ENCODE peak calls at places on chromosomes 12 and 14, in ten cellular contexts. Q, E, X, R, W, N, H, J, U and M are unnamed samples. For H3K4me1, the result is how much of the 10 kb centered on the place peaks cover.

GRCh38 chr14:35292770-35293561 is 784 bp downstream of the PSMA6 start:
- DNase-seq in U (peak), W (no peak), N (no peak), H (no peak), E (no peak), R (peak), Q (no peak), J (no peak), X (no peak), M (no peak)

GRCh38 chr12:116183741-116184141 is 93.8 kb downstream of the MED13L start:
- DNase-seq in R (peak), X (no peak), E (no peak), U (no peak), W (no peak), J (no peak), Q (no peak), N (no peak), H (no peak), M (no peak)

GRCh38 chr14:91839754-91840153 is 27.6 kb downstream of the TC2N start:
- DNase-seq in N (no peak), W (no peak), H (no peak), U (no peak), R (no peak), Q (no peak), X (no peak), E (no peak), J (no peak), M (no peak)

GRCh38 chr14:36662543-36663403 is 1.1 kb downstream of the PAX9 start:
- DNase-seq in N (no peak), R (no peak), U (no peak), W (no peak), J (no peak), E (no peak), X (peak), H (no peak), Q (no peak), M (no peak)

GRCh38 chr12:131860472-131861260 is 32.5 kb downstream of the MMP17 start:
- DNase-seq in J (no peak), H (peak), E (peak), W (no peak), Q (peak), U (peak), R (peak), N (peak), X (no peak), M (peak)

GRCh38 chr14:104296388-104297312 is 158.3 kb downstream of the KIF26A start:
- DNase-seq in E (peak), X (no peak), Q (peak), U (no peak), W (no peak), J (peak), R (no peak), N (peak), H (peak), M (no peak)

GRCh38 chr12:76890407-76891143 is 11.8 kb upstream of the CSRP2 start:
- DNase-seq in W (no peak), X (no peak), H (no peak), E (no peak), U (peak), R (no peak), N (no peak), Q (no peak), J (no peak), M (no peak)

GRCh38 chr14:101549154-101549553 is 12.1 kb upstream of the DIO3 start:
- DNase-seq in N (no peak), Q (no peak), E (no peak), R (no peak), H (no peak), U (no peak), X (no peak), J (no peak), W (no peak), M (no peak)

DNA sequence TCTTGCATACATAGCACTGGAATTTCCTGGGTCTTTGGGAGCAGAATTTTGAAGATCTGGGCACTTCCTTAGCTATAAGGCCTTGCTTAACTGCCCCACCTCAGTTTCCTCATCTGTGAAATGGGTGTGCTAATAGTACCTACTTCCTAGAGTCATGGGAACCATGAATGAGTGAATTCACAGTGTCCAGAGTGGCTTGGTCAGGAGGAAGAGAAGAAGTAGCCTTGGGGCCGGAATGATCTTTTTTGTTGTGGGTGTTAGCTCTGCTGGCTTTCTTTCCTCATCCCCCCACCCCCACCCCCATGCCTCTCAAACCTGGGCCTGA is 2.4 kb downstream of the SH2B3 start:
- DNase-seq in X (no peak), E (no peak), U (no peak), R (no peak), N (no peak), J (no peak), H (no peak), Q (no peak), W (no peak), M (no peak)
- H3K4me1 ChIP-seq in X (under half), E (half or more), U (under half), R (half or more), N (half or more), J (under half), H (half or more), Q (half or more), W (under half), M (half or more)

GRCh38 chr12:105235747-105236476 is at the start of gene APPL2:
- DNase-seq in Q (peak), J (peak), R (peak), N (peak), H (peak), X (peak), U (peak), E (peak), W (peak), M (peak)
- TF ChIP-seq CTCF in Q (peak), J (no peak), R (no peak), N (peak), H (peak), X (peak), U (no peak), E (peak), W (peak), M (peak)

GRCh38 chr14:96269359-96269710 is 13.3 kb downstream of the BDKRB1 start:
- DNase-seq in J (no peak), X (no peak), N (no peak), Q (no peak), E (no peak), H (no peak), U (no peak), W (no peak), R (no peak), M (no peak)
- H3K4me1 ChIP-seq in J (under half), X (under half), N (under half), Q (under half), E (under half), H (under half), U (under half), W (under half), R (under half), M (under half)

GRCh38 chr14:39576258-39576657 is 144.0 kb upstream of the FBXO33 start:
- DNase-seq in R (no peak), W (no peak), U (no peak), Q (no peak), X (no peak), E (no peak), H (no peak), J (no peak), N (no peak), M (no peak)

GRCh38 chr14:39576726-39577125 is 144.5 kb upstream of the FBXO33 start:
- DNase-seq in J (no peak), R (peak), N (no peak), E (no peak), X (no peak), U (peak), Q (no peak), W (no peak), H (no peak), M (no peak)

GRCh38 chr14:39582028-39582654 is 149.9 kb upstream of the FBXO33 start:
- DNase-seq in R (no peak), H (no peak), X (no peak), E (no peak), N (no peak), W (no peak), Q (no peak), J (no peak), U (no peak), M (no peak)

DNA sequence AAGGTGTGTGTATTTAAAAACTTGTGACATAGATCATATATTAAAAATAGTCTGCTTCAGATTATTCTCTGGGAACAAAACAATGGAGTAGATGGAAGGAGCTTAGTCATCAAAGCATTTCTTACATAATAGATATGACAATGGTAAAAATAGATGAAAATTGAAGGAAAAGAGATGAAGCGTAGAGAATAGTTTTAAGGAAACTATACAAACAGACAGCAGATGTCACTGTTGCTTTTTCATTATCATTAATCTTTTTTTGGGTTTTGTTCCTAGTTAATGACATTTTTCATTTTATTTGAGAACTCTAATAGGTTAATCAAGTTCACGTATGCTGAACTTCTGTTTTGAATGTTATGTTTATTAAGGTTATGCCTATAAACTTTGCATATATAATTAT is 149.2 kb upstream of the FBXO33 start:
- DNase-seq in J (no peak), U (no peak), Q (no peak), E (no peak), X (no peak), H (no peak), R (no peak), W (no peak), N (no peak), M (no peak)
- TF ChIP-seq CTCF in J (no peak), U (no peak), Q (peak), E (peak), X (peak), H (no peak), R (no peak), W (peak), N (no peak), M (peak)

GRCh38 chr12:26940820-26941219 is 2.5 kb downstream of the FGFR1OP2 start:
- DNase-seq in R (peak), W (no peak), E (no peak), U (no peak), X (no peak), H (no peak), J (no peak), Q (no peak), N (no peak), M (no peak)
- H3K4me1 ChIP-seq in R (under half), W (under half), E (half or more), U (under half), X (under half), H (under half), J (under half), Q (half or more), N (under half), M (under half)

GRCh38 chr12:51027342-51027835 is 1.2 kb upstream of the SLC11A2 start:
- DNase-seq in U (no peak), W (peak), X (no peak), N (no peak), R (no peak), Q (no peak), J (no peak), H (no peak), E (no peak), M (no peak)

GRCh38 chr12:51025182-51025747 is 919 bp downstream of the SLC11A2 start:
- DNase-seq in W (no peak), E (no peak), Q (no peak), R (no peak), X (no peak), J (no peak), U (no peak), H (no peak), N (no peak), M (no peak)

GRCh38 chr12:51028811-51029146 is 2.6 kb upstream of the SLC11A2 start:
- DNase-seq in R (no peak), E (no peak), X (no peak), W (no peak), H (no peak), U (peak), J (no peak), Q (no peak), N (no peak), M (peak)

GRCh38 chr12:51025748-51026654 is at the start of gene SLC11A2:
- DNase-seq in H (peak), Q (peak), U (peak), J (peak), X (peak), R (peak), W (peak), E (peak), N (peak), M (peak)

GRCh38 chr12:51028126-51028810 is 2.1 kb upstream of the SLC11A2 start:
- DNase-seq in E (no peak), X (peak), H (no peak), Q (no peak), U (peak), J (no peak), N (peak), W (peak), R (no peak), M (peak)
- TF ChIP-seq CTCF in E (peak), X (peak), H (peak), Q (no peak), U (peak), J (no peak), N (no peak), W (peak), R (peak), M (peak)